ENCODE peak calls at places on chromosomes 5 and 9, in seven cellular contexts. A is uterus, M is IMR-90, R is Peyer's patch, C is tibial artery, Y is fibroblast of the aortic adventitia, I is spleen. V is an unnamed sample.
A peak's percentile ranks its signal among the peaks of the same experiment; 100 is the strongest.

GRCh38 chr5:65742565-65743231 is 20.7 kb downstream of the NLN start:
- DNase-seq in C (no peak), A (no peak), I (no peak), Y (peak; percentile 88), M (peak; percentile 91), R (no peak), V (peak; percentile 58)

GRCh38 chr5:67301285-67301904 is 104.8 kb upstream of the CD180 start:
- DNase-seq in R (peak; percentile 77), Y (peak; percentile 96), A (peak; percentile 83), I (no peak), C (peak; percentile 93), M (peak; percentile 82), V (peak; percentile 83)

GRCh38 chr9:72557549-72557948 is 36.1 kb downstream of the TMC1 start:
- DNase-seq in C (no peak), A (peak; percentile 39), R (peak; percentile 52), Y (peak; percentile 84), M (peak; percentile 97), I (no peak), V (peak; percentile 70)

GRCh38 chr5:160970605-160971191 is 118.7 kb upstream of the ATP10B start:
- DNase-seq in R (no peak), A (no peak), C (no peak), I (no peak), Y (no peak), M (no peak), V (no peak)

GRCh38 chr5:95347516-95348140 is 43.5 kb upstream of the FAM81B start:
- DNase-seq in A (no peak), M (no peak), C (no peak), Y (no peak), R (no peak), I (no peak), V (no peak)

GRCh38 chr5:33994845-33995244 is 10.4 kb upstream of the SLC45A2 start:
- DNase-seq in Y (peak; percentile 86), I (no peak), R (no peak), A (no peak), C (no peak), M (peak; percentile 76), V (peak; percentile 52)

GRCh38 chr5:124599048-124599973 is 147.1 kb downstream of the ZNF608 start:
- DNase-seq in I (no peak), R (peak; percentile 59), C (no peak), Y (peak; percentile 54), A (no peak), M (peak; percentile 61), V (no peak)

GRCh38 chr9:127173063-127173462 is 50.6 kb upstream of the ANGPTL2 start:
- DNase-seq in M (no peak), I (no peak), Y (no peak), A (no peak), R (peak; percentile 9), C (peak; percentile 40), V (no peak)

GRCh38 chr5:83281658-83282057 is 189.9 kb upstream of the VCAN start:
- DNase-seq in Y (peak; percentile 79), I (no peak), R (no peak), A (no peak), M (peak; percentile 35), C (no peak), V (peak; percentile 33)

GRCh38 chr5:137217599-137218200 is 281.4 kb downstream of the SPOCK1 start:
- DNase-seq in R (no peak), M (peak; percentile 12), C (no peak), I (no peak), A (no peak), Y (peak; percentile 73), V (no peak)

GRCh38 chr9:120348951-120349429 is 231.0 kb downstream of the CDK5RAP2 start:
- DNase-seq in M (peak; percentile 49), R (no peak), Y (peak; percentile 56), C (no peak), I (no peak), A (no peak), V (no peak)

GRCh38 chr9:136847065-136847826 is 2.0 kb upstream of the PHPT1 start:
- DNase-seq in M (peak; percentile 39), C (no peak), I (no peak), Y (peak; percentile 74), R (peak; percentile 78), A (no peak), V (no peak)

GRCh38 chr5:142323480-142324376 is 1.1 kb downstream of the SPRY4 start:
- DNase-seq in Y (peak; percentile 56), M (peak; percentile 48), A (peak; percentile 37), C (peak; percentile 83), I (no peak), R (peak; percentile 84), V (no peak)

GRCh38 chr5:142322747-142323479 is 1.9 kb downstream of the SPRY4 start:
- DNase-seq in C (peak; percentile 83), A (peak; percentile 60), M (peak; percentile 69), I (no peak), R (no peak), Y (peak; percentile 93), V (no peak)

GRCh38 chr5:142324871-142325676 is at the start of gene SPRY4:
- DNase-seq in A (peak; percentile 94), R (peak; percentile 93), M (peak; percentile 98), I (peak; percentile 93), Y (peak; percentile 99), C (peak; percentile 96), V (peak; percentile 84)

GRCh38 chr5:142325677-142326479 is 1.1 kb upstream of the SPRY4 start:
- DNase-seq in I (no peak), A (peak; percentile 53), M (peak; percentile 73), C (no peak), Y (peak; percentile 61), R (peak; percentile 56), V (no peak)

GRCh38 chr5:142324377-142324870 is 397 bp downstream of the SPRY4 start:
- DNase-seq in I (no peak), A (no peak), C (peak; percentile 79), R (no peak), Y (no peak), M (no peak), V (no peak)
- TF ChIP-seq CTCF in I (peak; percentile 25), A (no peak), C (no peak), R (no peak), Y (peak; percentile 35), M (peak; percentile 27), V (peak; percentile 37)

DNA sequence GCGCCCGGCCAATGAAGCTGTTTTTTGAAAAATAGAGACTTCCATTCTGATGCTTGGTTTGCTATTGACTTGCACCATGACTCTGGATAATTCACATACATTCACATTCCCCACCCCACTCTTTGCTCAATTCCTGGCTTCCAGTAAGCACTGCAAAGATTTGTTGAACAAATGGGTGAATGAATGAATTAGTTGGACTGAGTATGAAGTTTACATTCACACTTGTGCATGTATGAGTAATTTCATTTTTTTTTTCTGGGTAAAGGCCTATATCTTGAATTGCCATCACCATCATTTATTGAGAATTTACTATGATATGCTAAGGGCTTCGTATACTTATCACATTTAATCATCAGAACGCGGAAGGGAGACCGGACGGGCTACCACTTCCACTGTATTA is 13.8 kb upstream of the CCDC69 start:
- DNase-seq in Y (no peak), A (no peak), C (no peak), M (no peak), R (no peak), I (no peak), V (no peak)
- H3K4me3 ChIP-seq in Y (no peak overlapping the region), A (peak overlapping the region; percentile 11), C (no peak overlapping the region), M (no peak overlapping the region), R (no peak overlapping the region), I (no peak overlapping the region), V (no peak overlapping the region)

DNA sequence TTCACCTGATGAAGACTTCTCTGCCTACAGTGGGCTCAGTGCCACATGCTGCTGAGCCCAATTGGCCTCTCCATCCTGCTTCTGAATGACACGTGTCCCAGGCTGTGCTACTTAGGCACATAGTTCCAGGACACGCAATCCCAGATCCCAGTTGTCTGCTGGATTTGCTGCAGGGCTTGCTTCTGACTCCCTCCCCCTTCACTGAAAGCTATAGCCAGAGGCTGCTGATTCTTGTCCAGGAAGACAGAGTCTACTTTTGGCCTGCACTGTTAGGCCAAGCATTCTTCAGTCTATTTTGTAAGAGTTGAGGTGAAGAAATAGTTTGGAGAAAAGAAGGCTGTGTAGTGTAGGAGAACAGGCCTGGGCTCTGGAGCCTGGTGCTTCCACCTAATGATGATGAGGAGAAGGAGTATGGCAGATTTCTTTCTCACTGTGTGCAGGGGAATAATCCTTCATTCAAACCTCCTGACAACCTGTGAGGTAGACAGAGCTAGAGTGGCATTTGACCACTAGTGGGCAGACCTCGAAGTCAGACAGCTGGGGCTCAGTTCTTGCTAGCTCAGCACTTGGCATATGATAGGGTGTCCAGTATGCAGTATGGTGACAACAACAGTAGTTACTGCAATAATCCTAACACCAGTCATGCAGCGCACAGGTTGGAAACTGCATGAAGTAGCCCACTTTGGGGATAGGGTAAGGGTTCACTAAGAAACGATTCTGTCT is 19.5 kb upstream of the ASPN start:
- DNase-seq in C (peak; percentile 91), Y (peak; percentile 92), M (peak; percentile 51), R (peak; percentile 63), I (no peak), A (peak; percentile 67), V (no peak)
- TF ChIP-seq CTCF in C (no peak), Y (peak; percentile 48), M (peak; percentile 28), R (peak; percentile 61), I (peak; percentile 19), A (no peak), V (peak; percentile 33)

GRCh38 chr5:139655727-139656271 is 7.7 kb downstream of the CXXC5 start:
- DNase-seq in A (no peak), C (peak; percentile 96), R (no peak), M (peak; percentile 69), I (peak; percentile 80), Y (no peak), V (no peak)

GRCh38 chr5:139658501-139658927 is 10.4 kb downstream of the CXXC5 start:
- DNase-seq in Y (peak; percentile 57), A (no peak), C (peak; percentile 85), M (peak; percentile 51), R (no peak), I (peak; percentile 84), V (no peak)

GRCh38 chr5:139659673-139660072 is 11.5 kb downstream of the CXXC5 start:
- DNase-seq in A (no peak), M (no peak), R (no peak), C (no peak), I (no peak), Y (no peak), V (no peak)

GRCh38 chr5:139658928-139659667 is 10.9 kb downstream of the CXXC5 start:
- DNase-seq in M (peak; percentile 77), Y (peak; percentile 73), I (no peak), C (peak; percentile 87), R (no peak), A (no peak), V (no peak)

DNA sequence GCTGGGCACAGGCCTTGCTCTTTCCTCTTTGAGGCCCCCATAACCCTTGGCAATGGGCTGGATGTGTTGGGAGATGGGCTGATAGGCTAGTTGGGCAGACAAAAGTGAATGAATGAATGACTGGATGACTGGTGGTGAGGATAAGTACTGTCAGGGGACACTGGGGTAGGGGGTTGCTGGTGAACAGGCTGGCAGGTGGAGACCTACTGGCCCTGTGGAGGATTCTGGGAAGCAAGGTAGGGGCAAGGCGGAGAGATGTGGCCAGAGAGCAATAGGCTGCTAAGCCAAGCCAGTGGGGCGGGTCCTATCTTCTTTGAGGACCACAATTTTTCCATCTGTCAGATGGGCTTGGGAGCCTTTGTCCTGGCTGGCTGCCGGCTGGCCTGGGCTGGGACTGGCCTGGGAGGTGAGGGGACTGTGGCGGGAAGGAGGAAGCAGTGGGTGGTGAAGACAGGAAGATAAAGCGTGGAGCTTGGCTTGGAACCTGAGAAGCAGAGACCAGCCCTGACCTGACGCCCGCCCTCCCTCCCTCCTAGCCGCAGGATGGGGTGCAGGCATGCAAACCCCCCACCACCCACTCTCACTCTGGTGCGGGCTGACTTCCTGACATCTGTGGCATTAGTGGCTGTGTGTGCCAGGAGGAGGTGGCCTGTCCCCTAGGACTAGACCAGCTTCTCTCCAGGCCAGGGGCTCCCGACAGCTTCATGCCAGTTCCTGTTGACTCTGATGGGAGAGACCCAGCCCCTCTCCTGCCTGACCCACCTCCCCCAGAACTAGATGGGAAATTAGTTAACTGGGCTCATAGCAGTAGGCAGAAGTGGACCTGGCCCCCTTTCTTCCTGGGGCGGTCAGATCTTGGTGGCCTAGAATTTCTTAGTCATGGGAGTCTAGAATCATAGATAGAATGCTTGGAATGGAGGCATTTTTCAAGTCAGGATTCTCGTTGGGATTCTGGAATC is 9.5 kb downstream of the CXXC5 start:
- DNase-seq in R (no peak), A (no peak), I (peak; percentile 81), C (no peak), M (no peak), Y (peak; percentile 48), V (no peak)
- H3K4me3 ChIP-seq in R (no peak overlapping the region), A (no peak overlapping the region), I (no peak overlapping the region), C (no peak overlapping the region), M (no peak overlapping the region), Y (no peak overlapping the region), V (no peak overlapping the region)